ENCODE peak calls at places on chromosomes 6 and 20, in seven cellular contexts. One of them, this sample, is unnamed.

GRCh38 chr6:33670971-33671370 is 40.5 kb downstream of the UQCC2 start:
- DNase-seq in fibroblast of lung: no peak
- DNase-seq in stimulated activated CD4-positive, alpha-beta T cell treated with anti-CD3 and anti-CD28 coated beads, Interleukin-2, amount 100 ng/mL, for 24 hours: no peak
- DNase-seq in midbrain: no peak
- DNase-seq in fibroblast of pulmonary artery: no peak
- DNase-seq in anterior cingulate cortex: no peak
- DNase-seq in HTR-8/SVneo: no peak
- DNase-seq in this sample: no peak

GRCh38 chr6:106976270-106976669 is 1.7 kb upstream of the CD24 start:
- DNase-seq in fibroblast of pulmonary artery: no peak
- DNase-seq in midbrain: no peak
- DNase-seq in HTR-8/SVneo: no peak
- DNase-seq in stimulated activated CD4-positive, alpha-beta T cell treated with anti-CD3 and anti-CD28 coated beads, Interleukin-2, amount 100 ng/mL, for 24 hours: no peak
- DNase-seq in anterior cingulate cortex: no peak
- DNase-seq in fibroblast of lung: no peak
- DNase-seq in this sample: no peak

GRCh38 chr6:34142599-34142998 is 3.3 kb downstream of the GRM4 start:
- DNase-seq in fibroblast of lung: no peak
- DNase-seq in anterior cingulate cortex: peak
- DNase-seq in HTR-8/SVneo: no peak
- DNase-seq in fibroblast of pulmonary artery: no peak
- DNase-seq in stimulated activated CD4-positive, alpha-beta T cell treated with anti-CD3 and anti-CD28 coated beads, Interleukin-2, amount 100 ng/mL, for 24 hours: no peak
- DNase-seq in midbrain: no peak
- DNase-seq in this sample: no peak

GRCh38 chr6:84260186-84260585 is 32.7 kb upstream of the CEP162 start:
- DNase-seq in HTR-8/SVneo: no peak
- DNase-seq in fibroblast of lung: no peak
- DNase-seq in stimulated activated CD4-positive, alpha-beta T cell treated with anti-CD3 and anti-CD28 coated beads, Interleukin-2, amount 100 ng/mL, for 24 hours: no peak
- DNase-seq in midbrain: no peak
- DNase-seq in fibroblast of pulmonary artery: no peak
- DNase-seq in anterior cingulate cortex: no peak
- DNase-seq in this sample: no peak

GRCh38 chr20:48338717-48339116 is 489.1 kb downstream of the PREX1 start:
- DNase-seq in HTR-8/SVneo: no peak
- DNase-seq in anterior cingulate cortex: no peak
- DNase-seq in fibroblast of lung: peak
- DNase-seq in fibroblast of pulmonary artery: peak
- DNase-seq in stimulated activated CD4-positive, alpha-beta T cell treated with anti-CD3 and anti-CD28 coated beads, Interleukin-2, amount 100 ng/mL, for 24 hours: no peak
- DNase-seq in midbrain: no peak
- DNase-seq in this sample: no peak

GRCh38 chr6:98452721-98453120 is 381.7 kb upstream of the POU3F2 start:
- DNase-seq in midbrain: no peak
- DNase-seq in fibroblast of lung: no peak
- DNase-seq in fibroblast of pulmonary artery: no peak
- DNase-seq in stimulated activated CD4-positive, alpha-beta T cell treated with anti-CD3 and anti-CD28 coated beads, Interleukin-2, amount 100 ng/mL, for 24 hours: no peak
- DNase-seq in HTR-8/SVneo: no peak
- DNase-seq in anterior cingulate cortex: no peak
- DNase-seq in this sample: no peak

GRCh38 chr6:125165256-125165655 is 11.7 kb downstream of the TPD52L1 start:
- DNase-seq in fibroblast of lung: no peak
- DNase-seq in fibroblast of pulmonary artery: peak
- DNase-seq in HTR-8/SVneo: no peak
- DNase-seq in stimulated activated CD4-positive, alpha-beta T cell treated with anti-CD3 and anti-CD28 coated beads, Interleukin-2, amount 100 ng/mL, for 24 hours: no peak
- DNase-seq in midbrain: no peak
- DNase-seq in anterior cingulate cortex: no peak
- DNase-seq in this sample: no peak

GRCh38 chr6:100753421-100753820 is 127.7 kb downstream of the ASCC3 start:
- DNase-seq in fibroblast of pulmonary artery: no peak
- DNase-seq in midbrain: no peak
- DNase-seq in anterior cingulate cortex: no peak
- DNase-seq in stimulated activated CD4-positive, alpha-beta T cell treated with anti-CD3 and anti-CD28 coated beads, Interleukin-2, amount 100 ng/mL, for 24 hours: no peak
- DNase-seq in fibroblast of lung: no peak
- DNase-seq in HTR-8/SVneo: no peak
- DNase-seq in this sample: no peak

GRCh38 chr6:129515004-129515403 is 195.0 kb downstream of the ARHGAP18 start:
- DNase-seq in fibroblast of lung: no peak
- DNase-seq in stimulated activated CD4-positive, alpha-beta T cell treated with anti-CD3 and anti-CD28 coated beads, Interleukin-2, amount 100 ng/mL, for 24 hours: no peak
- DNase-seq in anterior cingulate cortex: no peak
- DNase-seq in midbrain: no peak
- DNase-seq in fibroblast of pulmonary artery: no peak
- DNase-seq in HTR-8/SVneo: no peak
- DNase-seq in this sample: no peak

GRCh38 chr6:158803733-158804143 is 15.4 kb downstream of the EZR start:
- DNase-seq in HTR-8/SVneo: no peak
- DNase-seq in fibroblast of lung: peak
- DNase-seq in midbrain: peak
- DNase-seq in anterior cingulate cortex: no peak
- DNase-seq in fibroblast of pulmonary artery: no peak
- DNase-seq in stimulated activated CD4-positive, alpha-beta T cell treated with anti-CD3 and anti-CD28 coated beads, Interleukin-2, amount 100 ng/mL, for 24 hours: no peak
- DNase-seq in this sample: peak

GRCh38 chr20:14189794-14190402 is 147.5 kb downstream of the FLRT3 start:
- DNase-seq in midbrain: no peak
- DNase-seq in anterior cingulate cortex: no peak
- DNase-seq in HTR-8/SVneo: no peak
- DNase-seq in fibroblast of lung: peak
- DNase-seq in fibroblast of pulmonary artery: peak
- DNase-seq in stimulated activated CD4-positive, alpha-beta T cell treated with anti-CD3 and anti-CD28 coated beads, Interleukin-2, amount 100 ng/mL, for 24 hours: no peak
- DNase-seq in this sample: peak

GRCh38 chr6:17998442-17998841 is 11.0 kb upstream of the KIF13A start:
- DNase-seq in anterior cingulate cortex: no peak
- DNase-seq in HTR-8/SVneo: no peak
- DNase-seq in stimulated activated CD4-positive, alpha-beta T cell treated with anti-CD3 and anti-CD28 coated beads, Interleukin-2, amount 100 ng/mL, for 24 hours: no peak
- DNase-seq in midbrain: no peak
- DNase-seq in fibroblast of lung: no peak
- DNase-seq in fibroblast of pulmonary artery: no peak
- DNase-seq in this sample: no peak

GRCh38 chr20:53829706-53830521 is 236.3 kb upstream of the ZNF217 start:
- DNase-seq in HTR-8/SVneo: no peak
- DNase-seq in stimulated activated CD4-positive, alpha-beta T cell treated with anti-CD3 and anti-CD28 coated beads, Interleukin-2, amount 100 ng/mL, for 24 hours: no peak
- DNase-seq in fibroblast of pulmonary artery: peak
- DNase-seq in fibroblast of lung: peak
- DNase-seq in midbrain: no peak
- DNase-seq in anterior cingulate cortex: no peak
- DNase-seq in this sample: peak

GRCh38 chr6:80143312-80143960 is 37.0 kb downstream of the BCKDHB start:
- DNase-seq in HTR-8/SVneo: peak
- DNase-seq in midbrain: peak
- DNase-seq in anterior cingulate cortex: peak
- DNase-seq in stimulated activated CD4-positive, alpha-beta T cell treated with anti-CD3 and anti-CD28 coated beads, Interleukin-2, amount 100 ng/mL, for 24 hours: no peak
- DNase-seq in fibroblast of pulmonary artery: peak
- DNase-seq in fibroblast of lung: peak
- DNase-seq in this sample: peak

GRCh38 chr6:81854474-81854873 is 102.0 kb upstream of the TENT5A start:
- DNase-seq in fibroblast of lung: no peak
- DNase-seq in HTR-8/SVneo: no peak
- DNase-seq in fibroblast of pulmonary artery: no peak
- DNase-seq in stimulated activated CD4-positive, alpha-beta T cell treated with anti-CD3 and anti-CD28 coated beads, Interleukin-2, amount 100 ng/mL, for 24 hours: no peak
- DNase-seq in midbrain: no peak
- DNase-seq in anterior cingulate cortex: no peak
- DNase-seq in this sample: no peak

GRCh38 chr6:110550353-110550752 is 73.9 kb upstream of the SLC22A16 start:
- DNase-seq in anterior cingulate cortex: no peak
- DNase-seq in fibroblast of pulmonary artery: no peak
- DNase-seq in midbrain: no peak
- DNase-seq in fibroblast of lung: no peak
- DNase-seq in stimulated activated CD4-positive, alpha-beta T cell treated with anti-CD3 and anti-CD28 coated beads, Interleukin-2, amount 100 ng/mL, for 24 hours: no peak
- DNase-seq in HTR-8/SVneo: no peak
- DNase-seq in this sample: no peak

GRCh38 chr6:21437583-21437982 is 156.0 kb upstream of the SOX4 start:
- DNase-seq in fibroblast of lung: no peak
- DNase-seq in HTR-8/SVneo: no peak
- DNase-seq in stimulated activated CD4-positive, alpha-beta T cell treated with anti-CD3 and anti-CD28 coated beads, Interleukin-2, amount 100 ng/mL, for 24 hours: no peak
- DNase-seq in midbrain: no peak
- DNase-seq in anterior cingulate cortex: no peak
- DNase-seq in fibroblast of pulmonary artery: no peak
- DNase-seq in this sample: peak

GRCh38 chr6:144007779-144008500 is at the start of gene PLAGL1:
- DNase-seq in anterior cingulate cortex: peak
- DNase-seq in fibroblast of pulmonary artery: peak
- DNase-seq in HTR-8/SVneo: peak
- DNase-seq in fibroblast of lung: peak
- DNase-seq in stimulated activated CD4-positive, alpha-beta T cell treated with anti-CD3 and anti-CD28 coated beads, Interleukin-2, amount 100 ng/mL, for 24 hours: peak
- DNase-seq in midbrain: no peak
- DNase-seq in this sample: no peak

GRCh38 chr20:63148696-63149095 is 67.2 kb downstream of the YTHDF1 start:
- DNase-seq in fibroblast of lung: no peak
- DNase-seq in HTR-8/SVneo: no peak
- DNase-seq in anterior cingulate cortex: no peak
- DNase-seq in midbrain: no peak
- DNase-seq in stimulated activated CD4-positive, alpha-beta T cell treated with anti-CD3 and anti-CD28 coated beads, Interleukin-2, amount 100 ng/mL, for 24 hours: no peak
- DNase-seq in fibroblast of pulmonary artery: no peak
- DNase-seq in this sample: no peak

GRCh38 chr20:47711046-47711752 is 74.1 kb downstream of the SULF2 start:
- DNase-seq in midbrain: no peak
- DNase-seq in stimulated activated CD4-positive, alpha-beta T cell treated with anti-CD3 and anti-CD28 coated beads, Interleukin-2, amount 100 ng/mL, for 24 hours: no peak
- DNase-seq in HTR-8/SVneo: no peak
- DNase-seq in anterior cingulate cortex: no peak
- DNase-seq in fibroblast of pulmonary artery: no peak
- DNase-seq in fibroblast of lung: no peak
- DNase-seq in this sample: no peak